ENCODE peak calls at places on chromosomes 3 and 15, in nine cellular contexts. A is cardiac muscle cell, N is PC-9, S is fibroblast of lung, W is fibroblast of pulmonary artery, M is uterus, V is foreskin fibroblast, D is ascending aorta, J is pancreas. Y is an unnamed sample.

GRCh38 chr3:88075061-88075460 is 16.0 kb downstream of the ZNF654 start:
- DNase-seq in W (no peak), J (no peak), V (no peak), D (no peak), S (no peak), N (no peak), A (no peak), M (no peak), Y (no peak)

GRCh38 chr3:138867996-138868395 is 33.3 kb upstream of the PIK3CB start:
- DNase-seq in S (peak; percentile 21), M (no peak), V (no peak), W (peak; percentile 20), J (no peak), N (no peak), A (no peak), D (no peak), Y (no peak)

GRCh38 chr3:146746190-146746589 is 141.0 kb upstream of the PLSCR5 start:
- DNase-seq in S (peak; percentile 63), N (no peak), D (no peak), M (no peak), V (peak; percentile 76), A (peak; percentile 4), J (no peak), W (peak; percentile 59), Y (peak; percentile 24)

GRCh38 chr15:81108427-81108826 is 25.6 kb upstream of the CFAP161 start:
- DNase-seq in N (no peak), J (no peak), D (no peak), M (no peak), W (no peak), V (no peak), S (no peak), A (peak; percentile 10), Y (no peak)

GRCh38 chr15:66821307-66821706 is 119.3 kb downstream of the SMAD6 start:
- DNase-seq in N (no peak), J (no peak), M (no peak), S (no peak), W (no peak), A (no peak), V (no peak), D (no peak), Y (no peak)

GRCh38 chr3:134392336-134392983 is 18.2 kb upstream of the AMOTL2 start:
- DNase-seq in D (peak; percentile 86), N (no peak), V (no peak), J (no peak), W (peak; percentile 55), S (peak; percentile 39), A (peak; percentile 79), M (no peak), Y (no peak)

GRCh38 chr3:45219694-45220093 is 6.4 kb downstream of the TMEM158 start:
- DNase-seq in J (no peak), D (no peak), M (no peak), S (no peak), V (no peak), W (no peak), N (no peak), A (no peak), Y (no peak)

GRCh38 chr3:32821686-32822296 is 4.0 kb downstream of the TRIM71 start:
- DNase-seq in J (peak; percentile 18), W (no peak), V (no peak), A (no peak), M (no peak), D (no peak), N (no peak), S (no peak), Y (no peak)

GRCh38 chr3:98986073-98986472 is 84.6 kb upstream of the DCBLD2 start:
- DNase-seq in N (peak; percentile 72), A (peak; percentile 72), J (no peak), M (no peak), W (peak; percentile 80), D (no peak), V (peak; percentile 95), S (peak; percentile 92), Y (peak; percentile 60)

GRCh38 chr3:128702391-128702790 is 23.6 kb upstream of the RAB7A start:
- DNase-seq in D (no peak), W (no peak), J (no peak), S (peak; percentile 19), M (no peak), N (no peak), A (no peak), V (no peak), Y (no peak)

GRCh38 chr3:51751287-51751686 is 27.8 kb downstream of the IQCF6 start:
- DNase-seq in J (no peak), S (no peak), N (no peak), D (no peak), V (no peak), M (no peak), W (no peak), A (no peak), Y (no peak)

GRCh38 chr3:147409143-147410121 is at the start of gene ZIC1:
- DNase-seq in N (no peak), M (no peak), W (no peak), V (no peak), A (no peak), S (peak; percentile 71), D (no peak), J (no peak), Y (peak; percentile 95)

GRCh38 chr15:63601026-63601726 is 4.0 kb downstream of the FBXL22 start:
- DNase-seq in M (no peak), S (peak; percentile 57), J (peak; percentile 65), A (peak; percentile 38), N (no peak), V (peak; percentile 35), W (peak; percentile 20), D (peak; percentile 75), Y (no peak)

GRCh38 chr15:31456329-31457060 is 129.9 kb downstream of the KLF13 start:
- DNase-seq in N (no peak), S (no peak), W (no peak), M (peak; percentile 9), J (no peak), V (no peak), A (no peak), D (peak; percentile 37), Y (no peak)

GRCh38 chr15:80123034-80123433 is 29.8 kb upstream of the FAH start:
- DNase-seq in W (no peak), S (no peak), N (no peak), V (no peak), J (no peak), A (no peak), M (no peak), D (no peak), Y (no peak)

GRCh38 chr3:115285001-115285400 is 137.9 kb upstream of the ZBTB20 start:
- DNase-seq in N (no peak), J (no peak), S (no peak), W (no peak), V (no peak), M (no peak), A (no peak), D (no peak), Y (no peak)

GRCh38 chr3:15637131-15637951 is 35.8 kb downstream of the BTD start:
- DNase-seq in M (no peak), J (no peak), A (no peak), W (no peak), D (no peak), N (no peak), S (peak; percentile 51), V (no peak), Y (no peak)

GRCh38 chr15:50116477-50116876 is 2.6 kb downstream of the ATP8B4 start:
- DNase-seq in W (peak; percentile 22), D (no peak), V (no peak), N (no peak), S (no peak), A (peak; percentile 17), M (no peak), J (no peak), Y (no peak)
- TF ChIP-seq CTCF in W (peak; percentile 33), D (peak; percentile 5), V (peak; percentile 40), N (peak; percentile 42), S (peak; percentile 15), A (peak; percentile 28), M (no peak), J (no peak), Y (no peak)

GRCh38 chr3:183308746-183309145 is 55.7 kb downstream of the B3GNT5 start:
- DNase-seq in N (no peak), V (no peak), W (no peak), M (no peak), D (no peak), A (no peak), S (no peak), J (no peak), Y (no peak)

GRCh38 chr3:183306798-183307671 is 54.0 kb downstream of the B3GNT5 start:
- DNase-seq in M (peak; percentile 22), A (peak; percentile 70), W (peak; percentile 67), D (peak; percentile 85), V (peak; percentile 69), S (peak; percentile 82), N (peak; percentile 99), J (peak; percentile 83), Y (peak; percentile 40)

GRCh38 chr3:183307749-183308148 is 54.7 kb downstream of the B3GNT5 start:
- DNase-seq in S (no peak), J (no peak), A (no peak), W (no peak), V (no peak), N (no peak), M (no peak), D (no peak), Y (no peak)

GRCh38 chr3:183310936-183311335 is 57.9 kb downstream of the B3GNT5 start:
- DNase-seq in W (no peak), D (no peak), S (no peak), J (no peak), V (no peak), N (no peak), A (no peak), M (no peak), Y (no peak)

GRCh38 chr3:183309276-183309675 is 56.2 kb downstream of the B3GNT5 start:
- DNase-seq in A (no peak), J (no peak), S (no peak), D (no peak), N (no peak), V (no peak), W (no peak), M (no peak), Y (no peak)
- H3K4me3 ChIP-seq in A (no peak overlapping the region), J (no peak overlapping the region), S (no peak overlapping the region), D (no peak overlapping the region), N (no peak overlapping the region), V (no peak overlapping the region), W (no peak overlapping the region), M (no peak overlapping the region), Y (no peak overlapping the region)

GRCh38 chr3:43796041-43796596 is 105.4 kb downstream of the ABHD5 start:
- DNase-seq in D (peak; percentile 35), W (no peak), S (no peak), A (no peak), N (peak; percentile 75), J (no peak), V (peak; percentile 50), M (no peak), Y (no peak)
- TF ChIP-seq CTCF in D (no peak), W (no peak), S (no peak), A (no peak), N (no peak), J (no peak), V (no peak), M (no peak), Y (no peak)

DNA sequence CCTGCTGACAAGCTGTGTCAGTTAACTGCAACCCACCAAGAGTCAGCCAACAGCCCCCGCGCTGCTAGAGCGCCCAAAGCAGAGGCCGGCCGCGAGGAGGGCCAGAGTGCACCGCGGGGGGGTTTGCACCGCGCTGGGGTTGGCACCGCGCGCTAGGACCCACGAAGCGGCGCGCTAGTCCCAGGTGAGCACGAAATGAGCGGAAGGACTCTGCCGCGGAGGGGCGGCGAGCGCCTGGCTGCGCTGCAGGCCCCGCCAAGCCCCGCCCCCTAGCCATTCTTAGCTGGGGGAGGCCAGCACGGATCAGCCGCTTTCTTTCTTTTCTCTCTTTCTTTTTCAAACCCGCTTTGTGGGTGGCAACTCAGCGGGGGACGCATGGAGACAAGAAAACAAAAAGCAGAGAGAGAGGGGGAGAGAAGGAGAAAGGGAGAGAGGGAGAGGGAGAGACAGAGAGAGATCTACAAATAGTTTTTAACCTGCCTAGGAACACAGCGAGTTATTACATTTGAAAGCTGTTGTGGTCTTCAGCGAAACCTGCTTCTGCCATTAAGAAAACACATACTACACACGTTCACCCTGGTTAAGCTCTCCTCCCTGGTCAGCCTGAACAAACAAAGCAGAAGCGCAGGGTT is 6.9 kb upstream of the FOXB1 start:
- DNase-seq in V (no peak), D (no peak), M (no peak), A (no peak), J (no peak), N (no peak), W (no peak), S (no peak), Y (no peak)
- H3K4me3 ChIP-seq in V (no peak overlapping the region), D (peak overlapping the region; percentile 42), M (no peak overlapping the region), A (peak overlapping the region; percentile 5), J (no peak overlapping the region), N (no peak overlapping the region), W (no peak overlapping the region), S (no peak overlapping the region), Y (peak overlapping the region; percentile 3)